ENCODE peak calls at places on chromosomes 4 and X, in five cellular contexts. One of them, this sample, is unnamed.

GRCh38 chr4:78566834-78567501 is 15.4 kb downstream of the ANXA3 start:
- DNase-seq in ecto neural progenitor cell: no peak
- DNase-seq in colonic mucosa: no peak
- DNase-seq in mesendoderm: no peak
- DNase-seq in cardiac muscle cell: no peak
- DNase-seq in this sample: no peak

GRCh38 chr4:30718889-30719252 is 1.3 kb upstream of the PCDH7 start:
- DNase-seq in ecto neural progenitor cell: peak
- DNase-seq in colonic mucosa: no peak
- DNase-seq in mesendoderm: peak
- DNase-seq in cardiac muscle cell: peak
- DNase-seq in this sample: no peak

GRCh38 chr4:108060164-108060563 is 70.5 kb downstream of the HADH start:
- DNase-seq in ecto neural progenitor cell: no peak
- DNase-seq in colonic mucosa: no peak
- DNase-seq in mesendoderm: peak
- DNase-seq in cardiac muscle cell: peak
- DNase-seq in this sample: peak

GRCh38 chrX:45472968-45473367 is 272.3 kb upstream of the DIPK2B start:
- DNase-seq in ecto neural progenitor cell: no peak
- DNase-seq in colonic mucosa: no peak
- DNase-seq in mesendoderm: no peak
- DNase-seq in cardiac muscle cell: no peak
- DNase-seq in this sample: no peak

GRCh38 chr4:61445374-61446063 is 245.4 kb downstream of the ADGRL3 start:
- DNase-seq in ecto neural progenitor cell: no peak
- DNase-seq in colonic mucosa: no peak
- DNase-seq in mesendoderm: no peak
- DNase-seq in cardiac muscle cell: no peak
- DNase-seq in this sample: no peak

GRCh38 chr4:25727711-25728493 is 72.3 kb downstream of the SLC34A2 start:
- DNase-seq in ecto neural progenitor cell: no peak
- DNase-seq in colonic mucosa: no peak
- DNase-seq in mesendoderm: no peak
- DNase-seq in cardiac muscle cell: no peak
- DNase-seq in this sample: no peak

GRCh38 chrX:140764401-140764919 is 54.9 kb downstream of the LINC00632 start:
- DNase-seq in ecto neural progenitor cell: peak
- DNase-seq in colonic mucosa: no peak
- DNase-seq in mesendoderm: peak
- DNase-seq in cardiac muscle cell: peak
- DNase-seq in this sample: peak

GRCh38 chr4:14110407-14110806 is 482.9 kb upstream of the BOD1L1 start:
- DNase-seq in ecto neural progenitor cell: no peak
- DNase-seq in colonic mucosa: no peak
- DNase-seq in mesendoderm: no peak
- DNase-seq in cardiac muscle cell: no peak
- DNase-seq in this sample: no peak

GRCh38 chr4:12488672-12489071 is 995.5 kb downstream of the RAB28 start:
- DNase-seq in ecto neural progenitor cell: no peak
- DNase-seq in colonic mucosa: no peak
- DNase-seq in mesendoderm: peak
- DNase-seq in cardiac muscle cell: peak
- DNase-seq in this sample: no peak

GRCh38 chr4:152972821-152973613 is 36.9 kb downstream of the FHDC1 start:
- DNase-seq in ecto neural progenitor cell: no peak
- DNase-seq in colonic mucosa: no peak
- DNase-seq in mesendoderm: peak
- DNase-seq in cardiac muscle cell: no peak
- DNase-seq in this sample: no peak

GRCh38 chr4:120749445-120750151 is 172.9 kb downstream of the PRDM5 start:
- DNase-seq in ecto neural progenitor cell: no peak
- DNase-seq in colonic mucosa: no peak
- DNase-seq in mesendoderm: no peak
- DNase-seq in cardiac muscle cell: no peak
- DNase-seq in this sample: no peak

GRCh38 chr4:140213116-140213515 is 59.1 kb upstream of the MAML3 start:
- DNase-seq in ecto neural progenitor cell: no peak
- DNase-seq in colonic mucosa: peak
- DNase-seq in mesendoderm: no peak
- DNase-seq in cardiac muscle cell: no peak
- DNase-seq in this sample: no peak

GRCh38 chr4:85445058-85445639 is 29.8 kb upstream of the ARHGAP24 start:
- DNase-seq in ecto neural progenitor cell: no peak
- DNase-seq in colonic mucosa: no peak
- DNase-seq in mesendoderm: no peak
- DNase-seq in cardiac muscle cell: no peak
- DNase-seq in this sample: no peak

GRCh38 chrX:69229436-69229835 is 64.2 kb upstream of the PJA1 start:
- DNase-seq in ecto neural progenitor cell: no peak
- DNase-seq in colonic mucosa: no peak
- DNase-seq in mesendoderm: no peak
- DNase-seq in cardiac muscle cell: no peak
- DNase-seq in this sample: no peak

GRCh38 chr4:134627386-134627785 is 425.8 kb upstream of the PABPC4L start:
- DNase-seq in ecto neural progenitor cell: no peak
- DNase-seq in colonic mucosa: peak
- DNase-seq in mesendoderm: no peak
- DNase-seq in cardiac muscle cell: no peak
- DNase-seq in this sample: no peak

GRCh38 chr4:89196056-89196674 is 84.8 kb downstream of the TIGD2 start:
- DNase-seq in ecto neural progenitor cell: no peak
- DNase-seq in colonic mucosa: no peak
- DNase-seq in mesendoderm: peak
- DNase-seq in cardiac muscle cell: no peak
- DNase-seq in this sample: no peak

GRCh38 chr4:94208918-94209317 is 1.3 kb downstream of the SMARCAD1 start:
- DNase-seq in ecto neural progenitor cell: no peak
- DNase-seq in colonic mucosa: no peak
- DNase-seq in mesendoderm: no peak
- DNase-seq in cardiac muscle cell: no peak
- DNase-seq in this sample: no peak

GRCh38 chr4:1399508-1400190 is 6.6 kb downstream of the NKX1-1 start:
- DNase-seq in ecto neural progenitor cell: no peak
- DNase-seq in colonic mucosa: no peak
- DNase-seq in mesendoderm: no peak
- DNase-seq in cardiac muscle cell: no peak
- DNase-seq in this sample: no peak

GRCh38 chr4:105496899-105497298 is 23.0 kb upstream of the PPA2 start:
- DNase-seq in ecto neural progenitor cell: no peak
- DNase-seq in colonic mucosa: no peak
- DNase-seq in mesendoderm: peak
- DNase-seq in cardiac muscle cell: no peak
- DNase-seq in this sample: no peak

GRCh38 chr4:142696334-142697122 is 149.6 kb downstream of the INPP4B start:
- DNase-seq in ecto neural progenitor cell: no peak
- DNase-seq in colonic mucosa: no peak
- DNase-seq in mesendoderm: no peak
- DNase-seq in cardiac muscle cell: no peak
- DNase-seq in this sample: no peak

GRCh38 chr4:113394730-113395530 is 345.5 kb downstream of the ANK2 start:
- DNase-seq in ecto neural progenitor cell: peak
- DNase-seq in colonic mucosa: peak
- DNase-seq in mesendoderm: peak
- DNase-seq in cardiac muscle cell: peak
- DNase-seq in this sample: peak

This sample was measured in retina.